ENCODE peak calls at places on chromosomes 4 and X, in six cellular contexts. T is suprapubic skin; A is T-helper 2 cell treated with Interferon-gamma antibody and Interleukin-4, amounts not matched to agents 5 μg/mL and 100 μg/mL, for 36 hours; C is dorsolateral prefrontal cortex; K is stimulated activated CD4-positive, alpha-beta T cell treated with anti-CD3 and anti-CD28 coated beads, Interleukin-15, amount 100 ng/mL, for 1 hour; O is NAMALWA. B is an unnamed sample.
A peak's percentile ranks its signal among the peaks of the same experiment; 100 is the strongest.

GRCh38 chr4:6033381-6033780 is 15.2 kb upstream of the C4orf50 start:
- DNase-seq in T (no peak), A (no peak), C (no peak), K (no peak), O (no peak), B (no peak)

GRCh38 chr4:52250124-52250523 is 199.0 kb downstream of the SPATA18 start:
- DNase-seq in T (no peak), A (no peak), C (no peak), K (no peak), O (peak; percentile 85), B (no peak)

GRCh38 chr4:134328741-134329140 is 127.2 kb upstream of the PABPC4L start:
- DNase-seq in T (no peak), A (no peak), C (no peak), K (no peak), O (no peak), B (no peak)

GRCh38 chr4:12016729-12017128 is 588.0 kb upstream of the HS3ST1 start:
- DNase-seq in T (no peak), A (no peak), C (no peak), K (no peak), O (no peak), B (no peak)

GRCh38 chr4:156177941-156178340 is 224.3 kb upstream of the CTSO start:
- DNase-seq in T (no peak), A (no peak), C (no peak), K (no peak), O (no peak), B (no peak)

GRCh38 chrX:34915463-34916225 is 27.0 kb upstream of the FAM47B start:
- DNase-seq in T (no peak), A (no peak), C (no peak), K (no peak), O (no peak), B (no peak)

GRCh38 chrX:78625292-78625909 is 33.7 kb downstream of the RTL3 start:
- DNase-seq in T (no peak), A (peak; percentile 4), C (no peak), K (no peak), O (no peak), B (no peak)

GRCh38 chrX:108173874-108174273 is 82.3 kb downstream of the ATG4A start:
- DNase-seq in T (no peak), A (no peak), C (no peak), K (no peak), O (no peak), B (no peak)

GRCh38 chrX:109350621-109351020 is 131.3 kb downstream of the GUCY2F start:
- DNase-seq in T (no peak), A (no peak), C (no peak), K (no peak), O (no peak), B (no peak)

GRCh38 chr4:137738377-137738990 is 206.2 kb upstream of the PCDH18 start:
- DNase-seq in T (no peak), A (no peak), C (no peak), K (no peak), O (no peak), B (no peak)

GRCh38 chrX:135114392-135114791 is 5.9 kb downstream of the ETDB start:
- DNase-seq in T (no peak), A (no peak), C (no peak), K (no peak), O (no peak), B (no peak)

GRCh38 chrX:49075347-49075746 is 1.5 kb upstream of the PRAF2 start:
- DNase-seq in T (no peak), A (no peak), C (no peak), K (no peak), O (no peak), B (no peak)

GRCh38 chr4:158314756-158315487 is 104.6 kb downstream of the TMEM144 start:
- DNase-seq in T (no peak), A (no peak), C (no peak), K (no peak), O (no peak), B (no peak)

GRCh38 chrX:73965833-73966232 is 338.1 kb upstream of the ZCCHC13 start:
- DNase-seq in T (no peak), A (no peak), C (no peak), K (no peak), O (no peak), B (no peak)

GRCh38 chr4:54958236-54958635 is 167.2 kb downstream of the KDR start:
- DNase-seq in T (no peak), A (no peak), C (no peak), K (no peak), O (no peak), B (no peak)

GRCh38 chr4:40164459-40164858 is 32.4 kb upstream of the RHOH start:
- DNase-seq in T (no peak), A (no peak), C (no peak), K (no peak), O (no peak), B (no peak)

GRCh38 chr4:41644288-41644914 is 104.1 kb downstream of the PHOX2B start:
- DNase-seq in T (peak; percentile 82), A (no peak), C (peak; percentile 76), K (no peak), O (no peak), B (peak; percentile 59)

GRCh38 chr4:159484049-159484448 is 381.2 kb downstream of the RAPGEF2 start:
- DNase-seq in T (no peak), A (no peak), C (no peak), K (no peak), O (no peak), B (no peak)

GRCh38 chrX:72394518-72395163 is 88.9 kb upstream of the CITED1 start:
- DNase-seq in T (no peak), A (no peak), C (peak; percentile 28), K (no peak), O (no peak), B (peak; percentile 1)

GRCh38 chr4:67549123-67549522 is 3.8 kb upstream of the CENPC start:
- DNase-seq in T (no peak), A (no peak), C (no peak), K (no peak), O (peak; percentile 77), B (no peak)

GRCh38 chr4:78747328-78747946 is 28.7 kb upstream of the BMP2K start:
- DNase-seq in T (no peak), A (no peak), C (no peak), K (no peak), O (peak; percentile 18), B (no peak)

GRCh38 chrX:100296183-100296753 is 113.8 kb downstream of the PCDH19 start:
- DNase-seq in T (no peak), A (no peak), C (no peak), K (no peak), O (no peak), B (no peak)